ENCODE peak calls at places on chromosomes 4 and X, in nine cellular contexts. P, D, X, A, M, U, K, I and L are unnamed samples.
A peak's percentile ranks its signal among the peaks of the same experiment; 100 is the strongest.

GRCh38 chr4:22876281-22876680 is 183.5 kb downstream of the GBA3 start:
- DNase-seq in P (no peak), D (no peak), X (no peak), A (no peak), M (no peak), U (no peak), K (no peak), I (no peak), L (no peak)

GRCh38 chrX:140933056-140933455 is 69.3 kb upstream of the SPANXB1 start:
- DNase-seq in P (no peak), D (no peak), X (no peak), A (no peak), M (peak; percentile 60), U (no peak), K (no peak), I (no peak), L (no peak)

GRCh38 chrX:145865082-145865481 is 47.5 kb downstream of the SLITRK2 start:
- DNase-seq in P (no peak), D (no peak), X (no peak), A (no peak), M (no peak), U (no peak), K (no peak), I (no peak), L (no peak)

GRCh38 chr4:188551156-188551555 is 411.9 kb downstream of the TRIML1 start:
- DNase-seq in P (no peak), D (no peak), X (no peak), A (no peak), M (no peak), U (no peak), K (no peak), I (no peak), L (no peak)

GRCh38 chr4:173365359-173365996 is 5.3 kb upstream of the SAP30 start:
- DNase-seq in P (no peak), D (no peak), X (no peak), A (no peak), M (peak; percentile 31), U (no peak), K (no peak), I (no peak), L (no peak)

GRCh38 chr4:126071346-126072333 is 756.9 kb downstream of the FAT4 start:
- DNase-seq in P (no peak), D (no peak), X (no peak), A (no peak), M (peak; percentile 25), U (peak; percentile 91), K (peak; percentile 91), I (no peak), L (no peak)

GRCh38 chrX:46168254-46168653 is 377.0 kb downstream of the ZNF674 start:
- DNase-seq in P (no peak), D (no peak), X (no peak), A (no peak), M (no peak), U (no peak), K (no peak), I (no peak), L (no peak)

GRCh38 chr4:93184093-93184492 is 644.5 kb upstream of the ATOH1 start:
- DNase-seq in P (no peak), D (no peak), X (no peak), A (peak; percentile 6), M (peak; percentile 61), U (no peak), K (no peak), I (no peak), L (no peak)

GRCh38 chr4:124631760-124632159 is 80.8 kb downstream of the ANKRD50 start:
- DNase-seq in P (peak; percentile 87), D (no peak), X (no peak), A (no peak), M (peak; percentile 57), U (peak; percentile 97), K (peak; percentile 91), I (no peak), L (no peak)